ENCODE peak calls at places on chromosomes 16 and 17, in ten cellular contexts. W is T-helper 1 cell, Q is fibroblast of pulmonary artery, H is tibial artery, L is ovary, F is T-helper 17 cell, Y is germinal center, O is AG08395, A is pancreas, S is cardiac muscle cell. J is an unnamed sample.
A peak's percentile ranks its signal among the peaks of the same experiment; 100 is the strongest.

GRCh38 chr16:88977028-88977844 is at the start of gene CBFA2T3:
- DNase-seq in W (no peak), Q (peak; percentile 13), H (peak; percentile 67), L (peak; percentile 35), F (no peak), Y (peak; percentile 47), O (no peak), A (peak; percentile 57), S (peak; percentile 40), J (no peak)

GRCh38 chr17:73011016-73011486 is 81.4 kb downstream of the SLC39A11 start:
- DNase-seq in W (no peak), Q (no peak), H (no peak), L (no peak), F (no peak), Y (no peak), O (no peak), A (no peak), S (no peak), J (no peak)

GRCh38 chr16:88130681-88131080 is 179.4 kb downstream of the BANP start:
- DNase-seq in W (no peak), Q (no peak), H (no peak), L (no peak), F (no peak), Y (no peak), O (no peak), A (no peak), S (no peak), J (no peak)

GRCh38 chr17:38358586-38359513 is 7.2 kb downstream of the SOCS7 start:
- DNase-seq in W (no peak), Q (no peak), H (no peak), L (no peak), F (no peak), Y (no peak), O (peak; percentile 15), A (no peak), S (no peak), J (no peak)

GRCh38 chr17:43442711-43443110 is 41.1 kb upstream of the DHX8 start:
- DNase-seq in W (no peak), Q (peak; percentile 45), H (no peak), L (no peak), F (no peak), Y (no peak), O (peak; percentile 61), A (no peak), S (peak; percentile 49), J (peak; percentile 74)

GRCh38 chr17:34654276-34654675 is 74.9 kb downstream of the TMEM132E start:
- DNase-seq in W (no peak), Q (no peak), H (no peak), L (no peak), F (no peak), Y (no peak), O (no peak), A (no peak), S (no peak), J (no peak)

GRCh38 chr16:4624827-4625616 is 396 bp downstream of the MGRN1 start:
- DNase-seq in W (peak; percentile 69), Q (peak; percentile 74), H (peak; percentile 70), L (peak; percentile 60), F (peak; percentile 57), Y (peak; percentile 60), O (peak; percentile 55), A (peak; percentile 66), S (peak; percentile 68), J (peak; percentile 7)

GRCh38 chr17:21164226-21165019 is 37.7 kb downstream of the DHRS7B start:
- DNase-seq in W (no peak), Q (no peak), H (no peak), L (no peak), F (no peak), Y (no peak), O (no peak), A (no peak), S (no peak), J (no peak)

GRCh38 chr17:2624292-2624731 is 30.9 kb downstream of the PAFAH1B1 start:
- DNase-seq in W (no peak), Q (no peak), H (no peak), L (no peak), F (no peak), Y (peak; percentile 25), O (no peak), A (no peak), S (no peak), J (no peak)

GRCh38 chr17:29007456-29008455 is 1.9 kb upstream of the SEZ6 start:
- DNase-seq in W (no peak), Q (peak; percentile 34), H (no peak), L (no peak), F (no peak), Y (no peak), O (peak; percentile 73), A (no peak), S (peak; percentile 53), J (peak; percentile 76)

GRCh38 chr17:15332338-15332737 is 9.1 kb downstream of the TEKT3 start:
- DNase-seq in W (no peak), Q (no peak), H (no peak), L (no peak), F (no peak), Y (no peak), O (no peak), A (no peak), S (no peak), J (no peak)

GRCh38 chr17:1711804-1712203 is 1.6 kb upstream of the TLCD2 start:
- DNase-seq in W (no peak), Q (no peak), H (no peak), L (no peak), F (no peak), Y (no peak), O (no peak), A (no peak), S (peak; percentile 18), J (no peak)

GRCh38 chr17:37708616-37709212 is 36.1 kb downstream of the HNF1B start:
- DNase-seq in W (no peak), Q (no peak), H (no peak), L (no peak), F (no peak), Y (no peak), O (no peak), A (peak; percentile 77), S (no peak), J (peak; percentile 90)

GRCh38 chr17:49630113-49630900 is 47.6 kb downstream of the SPOP start:
- DNase-seq in W (no peak), Q (no peak), H (no peak), L (no peak), F (no peak), Y (no peak), O (no peak), A (no peak), S (no peak), J (no peak)

GRCh38 chr17:81082177-81083073 is 47.5 kb downstream of the BAIAP2 start:
- DNase-seq in W (no peak), Q (no peak), H (no peak), L (no peak), F (no peak), Y (no peak), O (no peak), A (no peak), S (no peak), J (peak; percentile 61)

J was measured in kidney glomerular epithelial cell.